ENCODE peak calls at places on chromosome 12, in seven cellular contexts. P is AG20443, S is A172, Q is HS-5, V is NCI-H2171 treated with DMSO at 0.1 percent for 48 hours, X is fibroblast of the conjunctiva, Y is endothelial cell. F is an unnamed sample.

GRCh38 chr12:188910-189621 is 24.9 kb downstream of the SLC6A12 start:
- DNase-seq in V (peak; percentile 88), Q (no peak), X (peak; percentile 10), Y (peak; percentile 79), S (no peak), P (peak; percentile 95), F (peak; percentile 87)

GRCh38 chr12:54282949-54283593 is 2.5 kb downstream of the HNRNPA1 start:
- DNase-seq in Y (no peak), Q (no peak), X (no peak), V (no peak), S (no peak), P (no peak), F (no peak)

GRCh38 chr12:52082026-52082667 is 2.6 kb downstream of the SMIM41 start:
- DNase-seq in S (no peak), X (no peak), P (peak; percentile 61), Q (no peak), V (no peak), Y (no peak), F (no peak)

GRCh38 chr12:24707379-24707778 is 241.5 kb downstream of the BCAT1 start:
- DNase-seq in P (no peak), Y (no peak), S (no peak), Q (no peak), X (no peak), V (no peak), F (no peak)

GRCh38 chr12:90959538-90960139 is 4.7 kb upstream of the CCER1 start:
- DNase-seq in X (peak; percentile 21), Y (peak; percentile 26), V (peak; percentile 60), S (peak; percentile 26), Q (no peak), P (peak; percentile 52), F (no peak)

GRCh38 chr12:76113800-76114757 is 29.6 kb upstream of the NAP1L1 start:
- DNase-seq in V (no peak), P (peak; percentile 17), S (no peak), Q (no peak), X (no peak), Y (no peak), F (no peak)

GRCh38 chr12:23340351-23340750 is 609.1 kb downstream of the SOX5 start:
- DNase-seq in Q (no peak), X (no peak), V (no peak), S (no peak), P (no peak), Y (no peak), F (no peak)

GRCh38 chr12:95607642-95608041 is 56.4 kb upstream of the USP44 start:
- DNase-seq in Q (no peak), X (no peak), V (no peak), Y (no peak), S (no peak), P (no peak), F (no peak)

GRCh38 chr12:15526033-15526432 is 203.7 kb downstream of the PTPRO start:
- DNase-seq in X (no peak), V (no peak), P (no peak), Y (no peak), Q (no peak), S (no peak), F (no peak)

GRCh38 chr12:80702889-80703605 is 4.4 kb upstream of the MYF6 start:
- DNase-seq in P (peak; percentile 61), X (peak; percentile 80), S (peak; percentile 60), Y (no peak), Q (peak; percentile 56), V (peak; percentile 74), F (no peak)

GRCh38 chr12:47223848-47224213 is 144.1 kb upstream of the AMIGO2 start:
- DNase-seq in S (no peak), V (no peak), P (no peak), Q (no peak), X (no peak), Y (peak; percentile 12), F (no peak)

GRCh38 chr12:91778938-91779400 is 366.7 kb downstream of the BTG1 start:
- DNase-seq in S (peak; percentile 99), X (peak; percentile 57), Q (peak; percentile 96), Y (no peak), V (no peak), P (peak; percentile 76), F (no peak)

GRCh38 chr12:124764451-124764850 is 99.2 kb downstream of the SCARB1 start:
- DNase-seq in P (peak; percentile 49), X (peak; percentile 75), S (peak; percentile 43), Q (no peak), Y (no peak), V (peak; percentile 27), F (peak; percentile 71)

GRCh38 chr12:121538699-121539061 is 42.1 kb downstream of the KDM2B start:
- DNase-seq in Q (no peak), X (no peak), P (peak; percentile 34), S (peak; percentile 47), V (no peak), Y (no peak), F (no peak)

GRCh38 chr12:106118-106561 is 39.6 kb downstream of the IQSEC3 start:
- DNase-seq in Q (no peak), X (no peak), S (no peak), V (peak; percentile 99), Y (peak; percentile 39), P (no peak), F (no peak)

GRCh38 chr12:47307680-47308399 is 228.1 kb upstream of the AMIGO2 start:
- DNase-seq in V (peak; percentile 47), P (peak; percentile 62), Y (peak; percentile 26), Q (peak; percentile 24), S (peak; percentile 79), X (peak; percentile 27), F (peak; percentile 5)

GRCh38 chr12:59322473-59322872 is 273.4 kb upstream of the SLC16A7 start:
- DNase-seq in X (no peak), P (no peak), V (peak; percentile 67), S (no peak), Y (no peak), Q (no peak), F (no peak)

GRCh38 chr12:117494833-117495714 is 133.6 kb upstream of the NOS1 start:
- DNase-seq in P (no peak), S (peak; percentile 56), X (no peak), Y (no peak), V (peak; percentile 63), Q (no peak), F (no peak)

GRCh38 chr12:47717443-47718193 is 7.7 kb downstream of the ENDOU start:
- DNase-seq in S (peak; percentile 51), Q (no peak), Y (peak; percentile 89), P (peak; percentile 94), X (peak; percentile 86), V (no peak), F (peak; percentile 90)

GRCh38 chr12:12172106-12172511 is 94.7 kb downstream of the LRP6 start:
- DNase-seq in Q (no peak), Y (no peak), X (no peak), V (no peak), P (peak; percentile 27), S (no peak), F (no peak)

GRCh38 chr12:20474443-20474842 is 106.1 kb downstream of the PDE3A start:
- DNase-seq in Q (no peak), X (no peak), Y (no peak), S (no peak), P (no peak), V (no peak), F (no peak)

GRCh38 chr12:47032644-47033043 is 46.8 kb upstream of the PCED1B start:
- DNase-seq in V (peak; percentile 34), P (peak; percentile 33), Q (no peak), X (peak; percentile 46), S (no peak), Y (no peak), F (no peak)

F was measured in H1.